ENCODE peak calls at places on chromosomes 6 and 20, in four cellular contexts. O, M, I and T are unnamed samples.

GRCh38 chr6:20126789-20127653 is 85.2 kb downstream of the MBOAT1 start:
- DNase-seq in M (peak), I (peak), O (peak), T (peak)

GRCh38 chr6:106118835-106119443 is 32.8 kb downstream of the PRDM1 start:
- DNase-seq in I (no peak), O (no peak), M (no peak), T (no peak)

GRCh38 chr20:62792182-62792939 is 3.9 kb upstream of the MRGBP start:
- DNase-seq in M (no peak), O (peak), I (peak), T (peak)

GRCh38 chr6:13787146-13787545 is 27.2 kb downstream of the MCUR1 start:
- DNase-seq in I (no peak), O (peak), M (no peak), T (no peak)

GRCh38 chr6:167678102-167679101 is 148.3 kb upstream of the AFDN start:
- DNase-seq in O (peak), M (no peak), I (no peak), T (no peak)

GRCh38 chr6:127120109-127120786 is 1.8 kb downstream of the RSPO3 start:
- DNase-seq in M (no peak), O (no peak), I (no peak), T (no peak)

GRCh38 chr6:91926361-91926760 is 1339.5 kb upstream of the MAP3K7 start:
- DNase-seq in O (no peak), M (no peak), I (no peak), T (no peak)

GRCh38 chr6:34834789-34835518 is 43.1 kb downstream of the BLTP3A start:
- DNase-seq in O (peak), I (peak), M (no peak), T (peak)

GRCh38 chr20:46044896-46045295 is 15.9 kb downstream of the SLC12A5 start:
- DNase-seq in O (no peak), M (no peak), I (no peak), T (no peak)

GRCh38 chr6:43798688-43799444 is 28.9 kb downstream of the VEGFA start:
- DNase-seq in M (no peak), I (peak), O (peak), T (peak)

GRCh38 chr6:35298625-35299140 is 1.1 kb downstream of the DEF6 start:
- DNase-seq in M (no peak), O (no peak), I (no peak), T (no peak)

GRCh38 chr6:67336014-67336413 is 1299.1 kb upstream of the ADGRB3 start:
- DNase-seq in O (peak), I (no peak), M (no peak), T (no peak)

GRCh38 chr6:149075616-149076354 is 241.7 kb upstream of the TAB2 start:
- DNase-seq in I (no peak), O (peak), M (no peak), T (peak)

GRCh38 chr6:112579601-112580000 is 232.5 kb downstream of the RFPL4B start:
- DNase-seq in I (no peak), M (no peak), O (no peak), T (peak)

GRCh38 chr6:64074981-64075380 is 439.4 kb downstream of the PHF3 start:
- DNase-seq in O (no peak), M (no peak), I (no peak), T (no peak)

GRCh38 chr6:76774750-76775396 is 688.4 kb downstream of the HTR1B start:
- DNase-seq in I (no peak), M (no peak), O (peak), T (no peak)

GRCh38 chr6:158558415-158559306 is 1.2 kb upstream of the TMEM181 start:
- DNase-seq in I (no peak), O (no peak), M (no peak), T (no peak)

GRCh38 chr6:7914311-7914710 is 3.7 kb upstream of the TXNDC5 start:
- DNase-seq in O (no peak), M (no peak), I (no peak), T (no peak)

GRCh38 chr20:36270744-36271638 is 34.7 kb downstream of the AAR2 start:
- DNase-seq in M (no peak), I (no peak), O (no peak), T (no peak)

GRCh38 chr6:27209659-27210269 is 37.7 kb upstream of the PRSS16 start:
- DNase-seq in I (peak), O (no peak), M (no peak), T (no peak)

GRCh38 chr20:16615199-16615598 is 42.0 kb upstream of the KIF16B start:
- DNase-seq in M (no peak), O (peak), I (no peak), T (peak)